ENCODE peak calls at places on chromosomes 1 and 21, in six cellular contexts. V is IMR-90, P is neuronal stem cell, Y is mesenchymal stem cell, U is H9, F is H1. C is an unnamed sample.

GRCh38 chr1:163174524-163175437 is 27.9 kb downstream of the RGS5 start:
- DNase-seq in V (peak; percentile 65), P (peak; percentile 35), Y (peak; percentile 63), U (peak; percentile 62), F (peak; percentile 19), C (peak; percentile 69)

GRCh38 chr1:87869563-87869962 is 540.9 kb downstream of the LMO4 start:
- DNase-seq in V (peak; percentile 78), P (no peak), Y (peak; percentile 74), U (no peak), F (no peak), C (peak; percentile 32)

GRCh38 chr1:177309884-177310283 is 139.1 kb downstream of the BRINP2 start:
- DNase-seq in V (no peak), P (no peak), Y (no peak), U (no peak), F (no peak), C (no peak)

GRCh38 chr1:58401991-58402390 is 144.5 kb downstream of the OMA1 start:
- DNase-seq in V (no peak), P (no peak), Y (no peak), U (no peak), F (no peak), C (no peak)

GRCh38 chr1:19715334-19716203 is 50.9 kb downstream of the HTR6 start:
- DNase-seq in V (peak; percentile 93), P (peak; percentile 95), Y (peak; percentile 95), U (peak; percentile 99), F (peak; percentile 96), C (peak; percentile 98)

GRCh38 chr1:181894439-181894859 is 167.1 kb downstream of the ZNF648 start:
- DNase-seq in V (no peak), P (no peak), Y (no peak), U (no peak), F (no peak), C (no peak)

GRCh38 chr21:34582506-34583150 is 32.3 kb downstream of the RCAN1 start:
- DNase-seq in V (peak; percentile 65), P (peak; percentile 14), Y (peak; percentile 68), U (peak; percentile 39), F (no peak), C (peak; percentile 72)

GRCh38 chr1:160168609-160169369 is 17.4 kb downstream of the ATP1A4 start:
- DNase-seq in V (no peak), P (peak; percentile 32), Y (no peak), U (peak; percentile 86), F (no peak), C (peak; percentile 55)

GRCh38 chr1:40610156-40610555 is 55.3 kb downstream of the RIMS3 start:
- DNase-seq in V (no peak), P (no peak), Y (no peak), U (peak; percentile 17), F (no peak), C (no peak)

GRCh38 chr21:14092834-14093560 is 117.8 kb downstream of the LIPI start:
- DNase-seq in V (no peak), P (no peak), Y (no peak), U (no peak), F (no peak), C (no peak)

GRCh38 chr1:236868625-236869467 is 73.8 kb downstream of the MTR start:
- DNase-seq in V (peak; percentile 77), P (peak; percentile 47), Y (peak; percentile 64), U (peak; percentile 67), F (peak; percentile 27), C (peak; percentile 33)

GRCh38 chr1:115168026-115168425 is 78.7 kb upstream of the TSPAN2 start:
- DNase-seq in V (peak; percentile 25), P (no peak), Y (no peak), U (no peak), F (no peak), C (peak; percentile 56)

GRCh38 chr1:110426854-110427253 is 19.4 kb upstream of the LAMTOR5 start:
- DNase-seq in V (no peak), P (no peak), Y (no peak), U (no peak), F (no peak), C (no peak)

GRCh38 chr21:32257952-32258785 is 20.7 kb downstream of the MIS18A start:
- DNase-seq in V (peak; percentile 85), P (peak; percentile 70), Y (peak; percentile 86), U (peak; percentile 68), F (peak; percentile 33), C (peak; percentile 71)

GRCh38 chr21:36207577-36208320 is 51.1 kb downstream of the DOP1B start:
- DNase-seq in V (peak; percentile 81), P (no peak), Y (peak; percentile 22), U (no peak), F (no peak), C (peak; percentile 96)

GRCh38 chr1:10662824-10663667 is 133.4 kb downstream of the CASZ1 start:
- DNase-seq in V (no peak), P (no peak), Y (no peak), U (no peak), F (no peak), C (no peak)

GRCh38 chr1:211648980-211649934 is 26.2 kb downstream of the NEK2 start:
- DNase-seq in V (peak; percentile 35), P (no peak), Y (peak; percentile 31), U (no peak), F (no peak), C (peak; percentile 49)

GRCh38 chr1:10378071-10378841 is 20.6 kb upstream of the PGD start:
- DNase-seq in V (peak; percentile 95), P (no peak), Y (peak; percentile 90), U (no peak), F (no peak), C (peak; percentile 97)

GRCh38 chr1:57770772-57771171 is 346.9 kb upstream of the DAB1 start:
- DNase-seq in V (peak; percentile 4), P (no peak), Y (peak; percentile 5), U (no peak), F (no peak), C (peak; percentile 19)

GRCh38 chr1:174114106-174114505 is 45.2 kb upstream of the RABGAP1L start:
- DNase-seq in V (peak; percentile 8), P (no peak), Y (no peak), U (no peak), F (no peak), C (no peak)

GRCh38 chr1:42957229-42957879 is 1.3 kb downstream of the SLC2A1 start:
- DNase-seq in V (no peak), P (no peak), Y (no peak), U (no peak), F (no peak), C (no peak)

GRCh38 chr1:46134660-46135331 is 2.4 kb upstream of the PIK3R3 start:
- DNase-seq in V (peak; percentile 95), P (no peak), Y (peak; percentile 97), U (no peak), F (no peak), C (no peak)

GRCh38 chr1:111878649-111879048 is 110.8 kb downstream of the KCND3 start:
- DNase-seq in V (no peak), P (no peak), Y (peak; percentile 15), U (no peak), F (no peak), C (no peak)

GRCh38 chr1:25906644-25907300 is 553 bp upstream of the STMN1 start:
- DNase-seq in V (no peak), P (no peak), Y (no peak), U (peak; percentile 56), F (no peak), C (peak; percentile 68)

GRCh38 chr1:87169250-87169910 is 159.3 kb upstream of the LMO4 start:
- DNase-seq in V (no peak), P (peak; percentile 51), Y (no peak), U (no peak), F (no peak), C (no peak)

GRCh38 chr1:115609021-115609420 is 32.7 kb upstream of the VANGL1 start:
- DNase-seq in V (no peak), P (no peak), Y (no peak), U (no peak), F (no peak), C (no peak)

GRCh38 chr1:16162163-16162822 is 6.4 kb upstream of the EPHA2 start:
- DNase-seq in V (no peak), P (peak; percentile 55), Y (no peak), U (peak; percentile 89), F (peak; percentile 64), C (no peak)

GRCh38 chr1:51520700-51521248 is 1.7 kb upstream of the EPS15 start:
- DNase-seq in V (no peak), P (no peak), Y (no peak), U (no peak), F (no peak), C (no peak)

GRCh38 chr1:47809301-47810084 is 187.7 kb downstream of the TRABD2B start:
- DNase-seq in V (no peak), P (no peak), Y (no peak), U (no peak), F (no peak), C (no peak)

GRCh38 chr1:93447481-93448291 is at the start of gene FNBP1L:
- DNase-seq in V (peak; percentile 52), P (peak; percentile 80), Y (peak; percentile 74), U (peak; percentile 89), F (no peak), C (peak; percentile 88)
- H2BK5ac ChIP-seq in V (no peak within 1 kb of the TSS), P (peak within 1 kb of the TSS; percentile 100), Y (peak within 1 kb of the TSS; percentile 46), U (peak within 1 kb of the TSS; percentile 90), F (peak within 1 kb of the TSS; percentile 90), C (peak within 1 kb of the TSS; percentile 96)

GRCh38 chr1:206540044-206540758 is 32.9 kb downstream of the RASSF5 start:
- DNase-seq in V (no peak), P (no peak), Y (no peak), U (no peak), F (no peak), C (no peak)
- H3K27ac ChIP-seq in V (no peak overlapping the region), P (no peak overlapping the region), Y (no peak overlapping the region), U (no peak overlapping the region), F (no peak overlapping the region), C (no peak overlapping the region)

DNA sequence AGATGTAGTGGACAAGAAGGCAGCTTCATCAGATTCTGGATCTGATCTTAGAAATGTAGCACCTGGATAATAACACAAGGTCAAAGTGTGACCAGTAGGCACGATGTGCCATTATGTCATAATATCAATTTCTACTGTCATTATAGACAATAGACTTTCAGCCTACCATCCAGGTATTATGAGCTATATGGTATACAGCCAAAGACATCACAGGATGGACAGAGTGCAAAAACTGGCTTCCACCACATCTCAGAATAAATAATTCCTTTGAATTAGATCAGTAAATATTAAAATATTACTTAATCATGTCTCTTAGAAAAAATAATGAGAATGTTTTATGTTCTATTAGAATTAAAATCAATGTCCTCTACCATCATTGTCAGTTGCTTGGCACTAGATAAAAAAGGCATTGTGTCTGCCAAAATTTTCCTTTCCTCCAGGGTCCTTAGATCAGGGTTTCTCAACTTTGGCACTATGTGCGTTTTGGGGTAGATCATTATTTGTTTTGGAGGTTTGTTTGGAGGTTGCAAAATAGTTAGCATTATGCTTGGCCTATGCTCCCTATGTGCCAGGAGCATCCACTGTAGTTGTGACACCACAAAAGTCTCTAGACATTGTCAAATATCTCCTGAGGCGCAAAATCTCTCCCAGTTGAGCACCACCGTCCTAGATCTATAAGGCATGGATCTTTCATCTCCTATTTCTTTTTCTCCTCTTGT is 86.7 kb upstream of the NRIP1 start:
- DNase-seq in V (no peak), P (no peak), Y (no peak), U (no peak), F (no peak), C (no peak)
- H4K91ac ChIP-seq in V (no peak overlapping the region), P (no peak overlapping the region), Y (no peak overlapping the region), U (no peak overlapping the region), F (no peak overlapping the region), C (no peak overlapping the region)

DNA sequence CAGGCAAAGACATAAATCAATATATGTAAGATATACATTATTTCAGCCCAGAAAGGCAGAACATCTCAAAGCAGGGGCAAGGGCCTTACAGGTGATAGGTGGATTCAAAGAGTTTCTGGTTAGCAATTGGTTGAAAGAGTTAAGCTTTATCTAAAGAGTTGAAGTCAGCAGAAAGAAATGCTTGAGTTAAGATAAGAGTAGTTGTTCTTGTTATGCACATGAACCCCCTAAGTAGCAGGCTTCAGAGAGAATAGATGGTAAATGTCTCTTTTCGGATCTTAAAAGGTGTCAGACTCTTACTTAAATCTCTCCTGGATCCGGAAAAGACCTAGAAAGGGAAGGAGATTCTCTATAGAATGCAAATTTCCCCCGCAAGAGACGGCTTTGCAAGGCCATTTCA is 8.3 kb upstream of the ZBTB40 start:
- DNase-seq in V (no peak), P (no peak), Y (no peak), U (no peak), F (no peak), C (no peak)
- H2BK5ac ChIP-seq in V (no peak overlapping the region), P (no peak overlapping the region), Y (no peak overlapping the region), U (no peak overlapping the region), F (no peak overlapping the region), C (no peak overlapping the region)